ENCODE peak calls at places on chromosomes 7 and 10, in seven cellular contexts. T is cardiac muscle cell; I is mammary epithelial cell; Y is DND-41; X is CD8-positive, alpha-beta T cell; F is psoas muscle; C is HL-60. K is an unnamed sample.

GRCh38 chr7:155803418-155804376 is 8.6 kb downstream of the SHH start:
- DNase-seq in X (no peak), I (no peak), T (no peak), C (peak), F (no peak), Y (no peak), K (no peak)

GRCh38 chr7:94908204-94909022 is 1.0 kb downstream of the PPP1R9A start:
- DNase-seq in T (peak), I (no peak), Y (no peak), X (no peak), F (peak), C (no peak), K (peak)

GRCh38 chr7:5216931-5217330 is 26.9 kb downstream of the WIPI2 start:
- DNase-seq in Y (no peak), F (no peak), X (no peak), T (no peak), I (no peak), C (no peak), K (no peak)

GRCh38 chr10:132248455-132249231 is 59.1 kb downstream of the STK32C start:
- DNase-seq in Y (no peak), C (peak), X (peak), T (peak), F (peak), I (peak), K (peak)

GRCh38 chr7:4791738-4792536 is 16.5 kb downstream of the AP5Z1 start:
- DNase-seq in X (peak), C (no peak), F (peak), Y (peak), T (peak), I (no peak), K (peak)

GRCh38 chr7:6516387-6516983 is 34.8 kb downstream of the GRID2IP start:
- DNase-seq in F (peak), T (peak), C (peak), Y (peak), X (peak), I (peak), K (peak)

GRCh38 chr10:128047991-128048826 is 78.0 kb downstream of the MKI67 start:
- DNase-seq in X (peak), C (peak), T (peak), I (peak), F (no peak), Y (peak), K (peak)

GRCh38 chr7:34078864-34079263 is 173.5 kb downstream of the BMPER start:
- DNase-seq in T (no peak), C (no peak), I (no peak), Y (no peak), X (no peak), F (no peak), K (no peak)

GRCh38 chr7:20329389-20330175 is 1.1 kb upstream of the ITGB8 start:
- DNase-seq in T (peak), C (peak), I (peak), Y (no peak), X (no peak), F (peak), K (peak)

GRCh38 chr10:121498071-121498470 is 100.2 kb downstream of the FGFR2 start:
- DNase-seq in F (no peak), T (no peak), C (no peak), X (no peak), I (no peak), Y (no peak), K (no peak)

GRCh38 chr7:65554-65953 is 126.8 kb upstream of the FAM20C start:
- DNase-seq in T (no peak), Y (no peak), I (no peak), F (peak), C (no peak), X (no peak), K (no peak)

GRCh38 chr7:100826546-100827329 is 585 bp downstream of the EPHB4 start:
- DNase-seq in Y (no peak), C (no peak), I (peak), X (no peak), F (peak), T (peak), K (no peak)

GRCh38 chr7:2108501-2109250 is 124.1 kb downstream of the MAD1L1 start:
- DNase-seq in X (no peak), F (no peak), I (no peak), C (no peak), T (no peak), Y (no peak), K (no peak)

GRCh38 chr7:13032524-13032923 is 345.1 kb downstream of the ARL4A start:
- DNase-seq in C (no peak), T (no peak), F (no peak), X (no peak), I (no peak), Y (no peak), K (no peak)

GRCh38 chr7:46810986-46811385 is 770.9 kb downstream of the TNS3 start:
- DNase-seq in I (no peak), F (no peak), Y (no peak), C (no peak), X (no peak), T (no peak), K (no peak)

GRCh38 chr10:130169136-130169888 is 33.1 kb downstream of the GLRX3 start:
- DNase-seq in Y (no peak), F (no peak), X (no peak), T (no peak), I (no peak), C (no peak), K (no peak)

GRCh38 chr10:124742418-124743187 is 1.6 kb downstream of the FAM53B start:
- DNase-seq in X (no peak), C (no peak), F (peak), T (peak), Y (peak), I (peak), K (peak)

GRCh38 chr10:17617031-17617911 is at the start of gene HACD1:
- DNase-seq in F (peak), C (peak), X (peak), T (peak), Y (peak), I (peak), K (peak)

GRCh38 chr7:145036592-145037386 is 200.9 kb upstream of the TPK1 start:
- DNase-seq in X (peak), I (peak), Y (peak), F (no peak), C (no peak), T (peak), K (peak)

GRCh38 chr7:28953628-28954027 is 4.5 kb downstream of the TRIL start:
- DNase-seq in T (no peak), F (no peak), I (no peak), X (no peak), C (no peak), Y (no peak), K (no peak)

GRCh38 chr7:17144313-17144712 is 154.1 kb upstream of the AHR start:
- DNase-seq in T (no peak), C (no peak), Y (peak), I (peak), X (peak), F (no peak), K (peak)

GRCh38 chr7:155590215-155591023 is 44.1 kb upstream of the CNPY1 start:
- DNase-seq in T (peak), I (no peak), C (peak), Y (peak), F (no peak), X (no peak), K (no peak)

GRCh38 chr10:79149662-79150443 is 81.1 kb downstream of the ZMIZ1 start:
- DNase-seq in Y (peak), F (peak), I (peak), T (no peak), X (peak), C (no peak), K (peak)

GRCh38 chr10:6014241-6014761 is 37.0 kb upstream of the IL15RA start:
- DNase-seq in Y (peak), C (no peak), F (peak), X (peak), T (peak), I (peak), K (peak)

GRCh38 chr7:130758429-130759056 is 24.5 kb upstream of the KLF14 start:
- DNase-seq in T (peak), F (no peak), X (no peak), C (no peak), I (peak), Y (no peak), K (peak)

GRCh38 chr10:92265687-92266258 is 25.1 kb downstream of the CPEB3 start:
- DNase-seq in T (no peak), C (no peak), Y (no peak), F (no peak), X (no peak), I (no peak), K (no peak)
- TF ChIP-seq CTCF in T (no peak), C (no peak), Y (no peak), F (no peak), X (no peak), I (no peak), K (no peak)

GRCh38 chr7:128408709-128409434 is 910 bp downstream of the IMPDH1 start:
- DNase-seq in F (no peak), I (no peak), X (no peak), T (no peak), C (no peak), Y (no peak), K (peak)
- H3K27ac ChIP-seq in F (peak), I (no peak), X (peak), T (no peak), C (peak), Y (no peak), K (peak)

GRCh38 chr10:67506757-67507091 is 189.3 kb downstream of the CTNNA3 start:
- DNase-seq in C (no peak), F (no peak), Y (no peak), I (no peak), X (no peak), T (no peak), K (no peak)

GRCh38 chr10:67506083-67506756 is 189.8 kb downstream of the CTNNA3 start:
- DNase-seq in Y (no peak), X (no peak), I (no peak), C (no peak), T (no peak), F (no peak), K (no peak)
- TF ChIP-seq CTCF in Y (no peak), X (no peak), I (no peak), C (no peak), T (no peak), F (no peak), K (no peak)

GRCh38 chr7:32947420-32947983 is 9.7 kb upstream of the FKBP9 start:
- DNase-seq in F (no peak), T (no peak), I (no peak), C (no peak), Y (no peak), X (no peak), K (no peak)

GRCh38 chr7:32943654-32944030 is 13.6 kb upstream of the FKBP9 start:
- DNase-seq in C (no peak), I (no peak), X (no peak), F (no peak), T (no peak), Y (no peak), K (no peak)

GRCh38 chr7:32941181-32941995 is 15.9 kb upstream of the FKBP9 start:
- DNase-seq in C (no peak), I (peak), Y (no peak), F (no peak), T (no peak), X (no peak), K (no peak)

GRCh38 chr7:32941996-32942782 is 15.1 kb upstream of the FKBP9 start:
- DNase-seq in Y (no peak), C (no peak), F (peak), T (peak), X (peak), I (peak), K (peak)

DNA sequence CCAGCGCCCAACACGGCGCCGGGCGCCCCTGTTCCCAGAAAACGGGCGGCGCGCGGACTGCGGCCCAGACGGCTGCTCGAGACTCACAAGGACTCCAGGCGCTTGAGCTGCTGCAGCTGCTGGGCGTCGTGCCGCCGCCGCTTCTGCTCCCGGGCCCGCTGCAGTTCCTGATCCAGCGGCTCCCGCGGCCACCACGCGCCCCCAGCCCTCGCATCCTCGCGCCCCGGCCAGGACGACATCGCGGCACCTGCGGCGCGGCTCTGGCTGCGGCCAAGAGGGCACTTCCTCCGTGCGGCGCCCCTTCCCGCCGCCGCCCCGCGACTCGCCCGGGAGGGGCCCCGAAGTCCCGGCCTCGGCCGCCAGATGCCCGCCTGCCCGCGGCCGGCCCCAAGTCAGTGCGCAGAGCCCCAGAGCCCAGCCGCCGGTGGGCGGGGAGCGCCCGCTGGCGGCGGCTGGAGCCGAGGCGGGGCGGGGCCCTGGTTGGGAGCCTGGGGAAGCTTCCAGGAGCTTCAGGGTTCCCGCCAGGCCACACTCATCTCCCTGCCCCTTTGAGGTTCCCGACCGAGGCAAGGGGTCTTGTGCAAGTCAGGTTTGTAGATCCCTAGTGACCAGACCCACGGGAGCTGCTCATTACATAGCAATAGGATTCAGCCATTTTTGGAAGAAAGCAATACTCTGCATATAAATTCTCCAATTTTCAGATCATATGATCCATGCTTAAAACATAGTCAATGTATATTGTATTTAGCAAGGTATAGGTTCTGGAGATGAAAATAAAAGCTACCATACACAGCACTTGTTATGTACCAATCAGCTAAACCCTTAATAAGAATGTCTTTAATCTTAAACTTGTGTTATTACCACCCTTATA is 14.2 kb upstream of the FKBP9 start:
- DNase-seq in F (peak), C (peak), T (peak), X (peak), Y (no peak), I (peak), K (peak)
- H3K27ac ChIP-seq in F (peak), C (peak), T (peak), X (peak), Y (no peak), I (peak), K (peak)

DNA sequence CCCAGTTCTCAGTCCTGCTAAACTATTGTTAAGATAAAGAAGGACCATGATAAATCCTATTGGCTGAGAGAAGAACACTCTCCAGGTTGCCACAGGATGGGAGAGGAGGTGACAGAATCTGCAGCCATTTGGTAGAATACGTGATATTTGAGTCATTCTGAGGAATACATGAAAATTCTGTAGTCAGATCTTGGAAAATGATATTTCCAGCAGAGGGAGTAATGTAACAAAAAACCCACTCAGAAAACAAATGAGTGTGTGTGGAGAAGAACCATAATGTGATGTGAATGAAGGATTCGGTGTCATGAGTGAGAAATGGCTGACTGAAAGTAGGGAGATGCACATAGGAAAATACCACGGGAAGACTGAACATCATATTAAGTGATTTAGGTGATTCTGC is 128.5 kb upstream of the PFKP start:
- DNase-seq in X (no peak), T (no peak), C (no peak), I (no peak), Y (no peak), F (no peak), K (no peak)
- TF ChIP-seq CTCF in X (no peak), T (peak), C (no peak), I (peak), Y (no peak), F (no peak), K (no peak)

K was measured in RWPE1.